ENCODE peak calls at places on chromosomes 4 and X, in ten cellular contexts. I is upper lobe of right lung; C is GM04504; A is AG09309; E is NCI-H1694 treated with DMSO at 0.1 percent for 48 hours; W is adipocyte; Q is activated gamma-delta T cell treated with Interleukin-2 at 50 U/mL for 16 hours; B is keratinocyte; Y is DMS 273 treated with DMSO at 0.1 percent for 48 hours; G is activated CD8-positive, alpha-beta memory T cell treated with anti-CD3 and anti-CD28 coated beads for 48 hours. P is an unnamed sample.

GRCh38 chrX:74383611-74384010 is 37.7 kb upstream of the SLC16A2 start:
- DNase-seq in I (no peak), C (peak), A (peak), E (peak), W (peak), Q (no peak), B (no peak), Y (peak), G (no peak), P (no peak)

GRCh38 chr4:78954048-78954666 is 14.9 kb upstream of the PAQR3 start:
- DNase-seq in I (no peak), C (no peak), A (no peak), E (peak), W (peak), Q (no peak), B (no peak), Y (peak), G (no peak), P (no peak)

GRCh38 chr4:142324572-142324971 is 521.5 kb downstream of the INPP4B start:
- DNase-seq in I (no peak), C (no peak), A (no peak), E (no peak), W (no peak), Q (no peak), B (no peak), Y (no peak), G (no peak), P (no peak)

GRCh38 chr4:104941661-104942062 is 205.0 kb upstream of the TET2 start:
- DNase-seq in I (no peak), C (no peak), A (no peak), E (no peak), W (no peak), Q (no peak), B (no peak), Y (no peak), G (no peak), P (no peak)

GRCh38 chr4:4327652-4328121 is 37.6 kb downstream of the ZBTB49 start:
- DNase-seq in I (peak), C (no peak), A (no peak), E (no peak), W (peak), Q (no peak), B (no peak), Y (no peak), G (no peak), P (no peak)

GRCh38 chr4:84341559-84341958 is 157.5 kb downstream of the NKX6-1 start:
- DNase-seq in I (no peak), C (no peak), A (no peak), E (no peak), W (no peak), Q (no peak), B (no peak), Y (no peak), G (no peak), P (no peak)

GRCh38 chr4:156774422-156774821 is 197.2 kb downstream of the PDGFC start:
- DNase-seq in I (peak), C (peak), A (peak), E (no peak), W (peak), Q (no peak), B (no peak), Y (no peak), G (no peak), P (no peak)

GRCh38 chr4:2274320-2275043 is 12.6 kb upstream of the MXD4 start:
- DNase-seq in I (no peak), C (no peak), A (no peak), E (peak), W (no peak), Q (no peak), B (no peak), Y (no peak), G (no peak), P (no peak)

GRCh38 chrX:133660356-133660755 is 245.1 kb upstream of the GPC4 start:
- DNase-seq in I (no peak), C (no peak), A (no peak), E (no peak), W (peak), Q (no peak), B (no peak), Y (no peak), G (no peak), P (no peak)

GRCh38 chr4:27315625-27316024 is 455.0 kb downstream of the STIM2 start:
- DNase-seq in I (no peak), C (no peak), A (no peak), E (no peak), W (no peak), Q (no peak), B (no peak), Y (no peak), G (no peak), P (no peak)

GRCh38 chr4:176031927-176032326 is 33.7 kb upstream of the WDR17 start:
- DNase-seq in I (no peak), C (no peak), A (no peak), E (no peak), W (no peak), Q (no peak), B (peak), Y (no peak), G (no peak), P (no peak)

GRCh38 chr4:150152764-150153163 is 74.5 kb downstream of the DCLK2 start:
- DNase-seq in I (no peak), C (no peak), A (no peak), E (no peak), W (no peak), Q (no peak), B (no peak), Y (no peak), G (no peak), P (no peak)

GRCh38 chr4:3719836-3720235 is 46.3 kb upstream of the ADRA2C start:
- DNase-seq in I (no peak), C (no peak), A (no peak), E (no peak), W (no peak), Q (no peak), B (no peak), Y (no peak), G (no peak), P (no peak)

GRCh38 chr4:153114771-153115321 is 89.4 kb upstream of the TRIM2 start:
- DNase-seq in I (no peak), C (peak), A (peak), E (no peak), W (peak), Q (peak), B (peak), Y (no peak), G (no peak), P (no peak)

GRCh38 chrX:50813843-50814661 is at the start of gene SHROOM4:
- DNase-seq in I (peak), C (peak), A (no peak), E (no peak), W (peak), Q (no peak), B (no peak), Y (no peak), G (no peak), P (no peak)

GRCh38 chr4:187127456-187127855 is 403.8 kb upstream of the FAT1 start:
- DNase-seq in I (no peak), C (no peak), A (no peak), E (no peak), W (no peak), Q (no peak), B (no peak), Y (no peak), G (no peak), P (no peak)

GRCh38 chr4:79241846-79242245 is 84.0 kb downstream of the NAA11 start:
- DNase-seq in I (no peak), C (peak), A (no peak), E (no peak), W (peak), Q (no peak), B (no peak), Y (no peak), G (no peak), P (no peak)

GRCh38 chr4:25993564-25994185 is 79.7 kb downstream of the SMIM20 start:
- DNase-seq in I (no peak), C (no peak), A (no peak), E (no peak), W (no peak), Q (no peak), B (no peak), Y (no peak), G (no peak), P (no peak)

GRCh38 chr4:173801361-173801760 is 271.3 kb upstream of the HAND2 start:
- DNase-seq in I (no peak), C (no peak), A (no peak), E (no peak), W (no peak), Q (no peak), B (no peak), Y (no peak), G (no peak), P (no peak)

GRCh38 chrX:45172890-45173289 is 27.8 kb downstream of the DIPK2B start:
- DNase-seq in I (no peak), C (peak), A (peak), E (no peak), W (peak), Q (no peak), B (peak), Y (no peak), G (no peak), P (no peak)

GRCh38 chrX:41350150-41350975 is 16.4 kb downstream of the DDX3X start:
- DNase-seq in I (no peak), C (no peak), A (no peak), E (no peak), W (no peak), Q (no peak), B (no peak), Y (no peak), G (no peak), P (no peak)

GRCh38 chrX:110182362-110182761 is 135.5 kb downstream of the AMMECR1 start:
- DNase-seq in I (no peak), C (no peak), A (no peak), E (no peak), W (no peak), Q (no peak), B (no peak), Y (no peak), G (no peak), P (no peak)

GRCh38 chrX:95058815-95059214 is 1384.8 kb downstream of the FAM133A start:
- DNase-seq in I (no peak), C (peak), A (peak), E (no peak), W (peak), Q (no peak), B (no peak), Y (no peak), G (no peak), P (no peak)

GRCh38 chr4:68951806-68952585 is 392 bp upstream of the UGT2A3 start:
- DNase-seq in I (no peak), C (no peak), A (no peak), E (no peak), W (no peak), Q (no peak), B (no peak), Y (no peak), G (no peak), P (no peak)

GRCh38 chr4:189090174-189090814 is 850.4 kb upstream of the FRG1 start:
- DNase-seq in I (no peak), C (no peak), A (no peak), E (no peak), W (peak), Q (no peak), B (no peak), Y (no peak), G (no peak), P (no peak)

GRCh38 chr4:99894998-99895397 is 771 bp upstream of the LAMTOR3 start:
- DNase-seq in I (no peak), C (no peak), A (no peak), E (no peak), W (no peak), Q (no peak), B (no peak), Y (no peak), G (no peak), P (no peak)

GRCh38 chr4:89837385-89837995 is 529 bp upstream of the SNCA start:
- DNase-seq in I (no peak), C (no peak), A (no peak), E (peak), W (peak), Q (no peak), B (peak), Y (peak), G (no peak), P (no peak)

GRCh38 chrX:136147320-136147901 is at the start of gene FHL1:
- DNase-seq in I (peak), C (no peak), A (no peak), E (peak), W (peak), Q (peak), B (no peak), Y (no peak), G (no peak), P (no peak)